ENCODE peak calls at places on chromosome 12, in four cellular contexts. X is AG04450, O is astrocyte, D is fibroblast of mammary gland. Q is an unnamed sample.

GRCh38 chr12:116138781-116139180 is 138.7 kb downstream of the MED13L start:
- DNase-seq in X (no peak), O (peak), D (peak), Q (no peak)

GRCh38 chr12:94182971-94183701 is 34.8 kb downstream of the PLXNC1 start:
- DNase-seq in X (no peak), O (no peak), D (no peak), Q (no peak)

GRCh38 chr12:109580272-109580671 is 6.7 kb downstream of the MVK start:
- DNase-seq in X (no peak), O (no peak), D (no peak), Q (no peak)

GRCh38 chr12:44618960-44619359 is 257.2 kb downstream of the NELL2 start:
- DNase-seq in X (no peak), O (no peak), D (no peak), Q (no peak)

GRCh38 chr12:103046154-103046553 is 88.7 kb downstream of the ASCL1 start:
- DNase-seq in X (no peak), O (no peak), D (no peak), Q (no peak)

GRCh38 chr12:33588082-33588712 is 148.6 kb upstream of the SYT10 start:
- DNase-seq in X (no peak), O (peak), D (peak), Q (peak)

GRCh38 chr12:19912996-19913395 is 455.3 kb upstream of the PDE3A start:
- DNase-seq in X (no peak), O (no peak), D (no peak), Q (peak)

GRCh38 chr12:103114296-103115055 is 157.0 kb downstream of the ASCL1 start:
- DNase-seq in X (no peak), O (no peak), D (no peak), Q (no peak)

GRCh38 chr12:81136519-81136918 is 58.6 kb downstream of the ACSS3 start:
- DNase-seq in X (no peak), O (no peak), D (no peak), Q (no peak)

GRCh38 chr12:92049403-92049802 is 96.2 kb downstream of the BTG1 start:
- DNase-seq in X (no peak), O (no peak), D (no peak), Q (no peak)

GRCh38 chr12:102197789-102198188 is at the start of gene PMCH:
- DNase-seq in X (peak), O (peak), D (peak), Q (peak)

GRCh38 chr12:106739815-106740552 is 34.5 kb upstream of the RIC8B start:
- DNase-seq in X (no peak), O (peak), D (peak), Q (peak)

GRCh38 chr12:109928058-109928656 is 28.1 kb downstream of the TCHP start:
- DNase-seq in X (no peak), O (no peak), D (no peak), Q (no peak)

GRCh38 chr12:51208016-51208660 is 9.7 kb downstream of the POU6F1 start:
- DNase-seq in X (no peak), O (no peak), D (no peak), Q (no peak)

GRCh38 chr12:96063046-96063445 is 27.7 kb upstream of the LTA4H start:
- DNase-seq in X (no peak), O (no peak), D (peak), Q (peak)

GRCh38 chr12:95473440-95473946 is 459 bp upstream of the METAP2 start:
- DNase-seq in X (no peak), O (no peak), D (peak), Q (no peak)

GRCh38 chr12:116233669-116234068 is 43.8 kb downstream of the MED13L start:
- DNase-seq in X (no peak), O (peak), D (no peak), Q (no peak)

GRCh38 chr12:70822431-70822830 is 98.1 kb downstream of the PTPRR start:
- DNase-seq in X (no peak), O (no peak), D (no peak), Q (no peak)

GRCh38 chr12:92363295-92364146 is 217.9 kb upstream of the BTG1 start:
- DNase-seq in X (no peak), O (peak), D (peak), Q (peak)

GRCh38 chr12:106759526-106760183 is 14.8 kb upstream of the RIC8B start:
- DNase-seq in X (no peak), O (no peak), D (peak), Q (no peak)

GRCh38 chr12:132413931-132414588 is 75.9 kb upstream of the FBRSL1 start:
- DNase-seq in X (no peak), O (no peak), D (no peak), Q (no peak)

GRCh38 chr12:31785318-31785717 is 56.5 kb upstream of the AMN1 start:
- DNase-seq in X (no peak), O (no peak), D (no peak), Q (no peak)

GRCh38 chr12:118645219-118645618 is 268.9 kb downstream of the SUDS3 start:
- DNase-seq in X (no peak), O (no peak), D (no peak), Q (no peak)

GRCh38 chr12:131056626-131057025 is 102.9 kb downstream of the ADGRD1 start:
- DNase-seq in X (no peak), O (no peak), D (no peak), Q (no peak)

GRCh38 chr12:110338754-110339153 is 57.7 kb downstream of the ATP2A2 start:
- DNase-seq in X (no peak), O (no peak), D (no peak), Q (peak)

GRCh38 chr12:117125275-117125613 is 26.0 kb upstream of the TESC start:
- DNase-seq in X (no peak), O (no peak), D (no peak), Q (no peak)

DNA sequence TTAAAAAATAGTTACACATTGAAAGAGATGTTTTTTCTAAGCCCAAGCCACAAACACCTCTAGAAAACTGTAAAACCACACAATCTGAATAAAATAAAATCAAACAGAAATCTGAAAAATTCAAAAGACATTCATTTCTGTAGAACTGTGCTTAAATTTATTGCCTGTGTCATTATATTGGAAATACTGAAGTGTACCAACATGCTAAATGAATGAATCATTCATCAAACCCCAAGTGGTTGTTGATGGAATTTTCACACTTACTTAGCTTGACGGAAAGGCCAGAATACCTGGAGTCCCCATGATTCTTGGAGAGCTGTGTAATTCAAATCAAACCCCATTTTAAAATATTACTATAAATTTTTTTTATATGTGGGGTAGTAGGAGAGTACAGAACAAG is 2.7 kb downstream of the KITLG start:
- DNase-seq in X (no peak), O (peak), D (peak), Q (peak)
- TF ChIP-seq CTCF in X (no peak), O (peak), D (peak), Q (peak)

GRCh38 chr12:76081909-76082308 is 2.6 kb downstream of the NAP1L1 start:
- DNase-seq in X (no peak), O (no peak), D (no peak), Q (no peak)

GRCh38 chr12:76078748-76079147 is 5.7 kb downstream of the NAP1L1 start:
- DNase-seq in X (no peak), O (no peak), D (no peak), Q (no peak)

GRCh38 chr12:76080017-76080728 is 4.3 kb downstream of the NAP1L1 start:
- DNase-seq in X (peak), O (peak), D (no peak), Q (no peak)

GRCh38 chr12:76083246-76083735 is 1.2 kb downstream of the NAP1L1 start:
- DNase-seq in X (no peak), O (no peak), D (no peak), Q (no peak)

GRCh38 chr12:76080729-76081415 is 3.6 kb downstream of the NAP1L1 start:
- DNase-seq in X (no peak), O (no peak), D (no peak), Q (peak)
- TF ChIP-seq CTCF in X (peak), O (peak), D (peak), Q (peak)

GRCh38 chr12:8779281-8779680 is 43.1 kb upstream of the A2ML1 start:
- DNase-seq in X (no peak), O (no peak), D (no peak), Q (no peak)

GRCh38 chr12:8781326-8781725 is 41.1 kb upstream of the A2ML1 start:
- DNase-seq in X (no peak), O (no peak), D (no peak), Q (no peak)

GRCh38 chr12:8784464-8784863 is 38.0 kb upstream of the A2ML1 start:
- DNase-seq in X (no peak), O (no peak), D (no peak), Q (no peak)

GRCh38 chr12:8779862-8780261 is 42.6 kb upstream of the A2ML1 start:
- DNase-seq in X (no peak), O (no peak), D (no peak), Q (no peak)

GRCh38 chr12:8780389-8780788 is 42.0 kb upstream of the A2ML1 start:
- DNase-seq in X (peak), O (peak), D (peak), Q (peak)
- TF ChIP-seq CTCF in X (peak), O (peak), D (peak), Q (peak)

GRCh38 chr12:6818246-6819006 is 3.2 kb upstream of the GPR162 start:
- DNase-seq in X (no peak), O (no peak), D (no peak), Q (no peak)

GRCh38 chr12:6821271-6821673 is 349 bp upstream of the GPR162 start:
- DNase-seq in X (peak), O (peak), D (peak), Q (peak)

GRCh38 chr12:6817662-6818157 is 3.9 kb upstream of the GPR162 start:
- DNase-seq in X (no peak), O (no peak), D (no peak), Q (no peak)

GRCh38 chr12:6820171-6820570 is 1.4 kb upstream of the GPR162 start:
- DNase-seq in X (no peak), O (no peak), D (no peak), Q (no peak)

GRCh38 chr12:6819069-6820030 is 2.3 kb upstream of the GPR162 start:
- DNase-seq in X (no peak), O (no peak), D (no peak), Q (no peak)
- TF ChIP-seq CTCF in X (no peak), O (no peak), D (no peak), Q (no peak)

GRCh38 chr12:26097046-26097878 is 27.6 kb downstream of the BHLHE41 start:
- DNase-seq in X (peak), O (peak), D (peak), Q (peak)

GRCh38 chr12:26088999-26089398 is 35.8 kb downstream of the BHLHE41 start:
- DNase-seq in X (no peak), O (no peak), D (no peak), Q (peak)

GRCh38 chr12:26092706-26093105 is 32.1 kb downstream of the BHLHE41 start:
- DNase-seq in X (no peak), O (peak), D (no peak), Q (peak)

GRCh38 chr12:26090853-26091510 is 33.9 kb downstream of the BHLHE41 start:
- DNase-seq in X (no peak), O (peak), D (no peak), Q (peak)

GRCh38 chr12:26091837-26092236 is 33.0 kb downstream of the BHLHE41 start:
- DNase-seq in X (no peak), O (no peak), D (peak), Q (peak)
- TF ChIP-seq CTCF in X (peak), O (peak), D (peak), Q (peak)

DNA sequence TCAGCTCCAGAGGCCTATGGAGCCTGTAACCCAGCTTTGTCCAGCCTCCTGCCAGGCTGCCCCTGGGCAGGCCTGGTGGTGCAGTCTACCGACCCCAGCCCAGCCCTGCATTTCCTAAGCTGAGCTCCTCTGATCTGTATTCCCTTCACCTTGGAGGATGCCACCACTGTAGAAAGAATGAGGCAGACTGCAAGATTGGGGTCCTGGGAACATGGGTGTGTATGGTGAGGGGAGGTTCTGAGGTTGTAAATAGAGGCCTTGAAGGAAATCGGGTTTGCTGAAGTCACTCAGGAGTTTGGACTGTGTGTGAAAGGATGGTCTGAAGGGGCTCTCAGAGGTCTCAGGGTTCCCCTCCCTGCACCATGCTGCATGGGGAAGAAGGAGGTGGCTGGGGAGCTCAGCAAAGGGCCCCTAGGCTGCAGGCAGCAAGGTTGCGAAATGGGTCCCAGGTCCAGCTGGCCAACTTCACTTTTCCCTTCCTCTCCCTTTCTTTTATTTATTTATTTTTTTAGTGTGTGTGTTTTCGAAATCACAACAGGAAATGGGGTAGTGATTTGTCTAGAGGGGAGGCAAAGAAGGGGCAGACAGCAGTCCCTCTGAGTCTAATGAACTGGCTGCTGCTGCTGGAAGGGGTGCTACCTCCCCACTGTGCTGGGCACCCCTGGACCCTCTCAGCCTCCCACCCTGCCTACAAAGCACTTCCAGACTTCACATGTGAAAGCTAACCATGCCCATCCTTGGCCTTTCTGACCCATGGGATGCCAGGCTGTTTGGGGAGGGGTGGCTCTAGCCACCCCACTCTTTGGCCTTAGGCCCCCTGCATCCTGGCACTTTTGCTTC is 1.3 kb upstream of the LRP1-AS start:
- DNase-seq in X (no peak), O (no peak), D (peak), Q (peak)
- TF ChIP-seq CTCF in X (no peak), O (no peak), D (no peak), Q (no peak)

GRCh38 chr12:20950248-20950647 is 139.7 kb downstream of the SLCO1B3 start:
- DNase-seq in X (no peak), O (no peak), D (peak), Q (peak)
- TF ChIP-seq CTCF in X (no peak), O (peak), D (peak), Q (peak)

GRCh38 chr12:63308701-63309100 is 157.7 kb upstream of the AVPR1A start:
- DNase-seq in X (no peak), O (no peak), D (peak), Q (peak)
- TF ChIP-seq CTCF in X (no peak), O (no peak), D (no peak), Q (no peak)

Q was measured in choroid plexus epithelial cell.